ENCODE peak calls at places on chromosomes 12 and 14, in five cellular contexts. Z is EH, F is fibroblast of the conjunctiva, H is psoas muscle, K is HFF-Myc. M is an unnamed sample.

GRCh38 chr12:10497602-10498001 is 8.1 kb upstream of the EIF2S3B start:
- DNase-seq in Z (no peak), F (no peak), H (no peak), K (no peak), M (no peak)

GRCh38 chr12:39618701-39619100 is 902 bp downstream of the ABCD2 start:
- DNase-seq in Z (no peak), F (no peak), H (no peak), K (no peak), M (no peak)

GRCh38 chr12:71216725-71217579 is 59.2 kb upstream of the TSPAN8 start:
- DNase-seq in Z (peak; percentile 11), F (peak; percentile 29), H (no peak), K (no peak), M (no peak)

GRCh38 chr14:43894534-43894933 is 612.5 kb downstream of the FSCB start:
- DNase-seq in Z (no peak), F (no peak), H (no peak), K (no peak), M (no peak)

GRCh38 chr14:34502826-34503225 is 36.7 kb downstream of the EAPP start:
- DNase-seq in Z (peak; percentile 68), F (no peak), H (no peak), K (no peak), M (no peak)

GRCh38 chr14:23538785-23539184 is 12.8 kb downstream of the ZFHX2 start:
- DNase-seq in Z (peak; percentile 56), F (no peak), H (no peak), K (no peak), M (no peak)

GRCh38 chr12:96880220-96880619 is 26.8 kb upstream of the NEDD1 start:
- DNase-seq in Z (no peak), F (no peak), H (no peak), K (no peak), M (no peak)

GRCh38 chr12:132251310-132251709 is 78.1 kb downstream of the GALNT9 start:
- DNase-seq in Z (no peak), F (no peak), H (no peak), K (no peak), M (no peak)

GRCh38 chr14:98138666-98139065 is 1133.3 kb downstream of the BCL11B start:
- DNase-seq in Z (no peak), F (no peak), H (no peak), K (no peak), M (no peak)

GRCh38 chr14:90850487-90850886 is 34.3 kb upstream of the TTC7B start:
- DNase-seq in Z (peak; percentile 62), F (no peak), H (no peak), K (no peak), M (no peak)

GRCh38 chr12:122097641-122098364 is 19.2 kb downstream of the MLXIP start:
- DNase-seq in Z (no peak), F (no peak), H (no peak), K (no peak), M (peak; percentile 59)

GRCh38 chr12:105933671-105934665 is 204.8 kb downstream of the NUAK1 start:
- DNase-seq in Z (peak; percentile 100), F (peak; percentile 76), H (peak; percentile 51), K (peak; percentile 94), M (peak; percentile 62)

M was measured in gastrocnemius medialis.